ENCODE peak calls at places on chromosomes 13 and 19, in six cellular contexts. S is endothelial cell, E is NCI-H1092 treated with DMSO at 0.1 percent for 48 hours, O is mucosa of descending colon, W is HuH-7.5, V is uterus. C is an unnamed sample.

GRCh38 chr13:43965446-43965845 is 85.7 kb downstream of the LACC1 start:
- DNase-seq in E (no peak), W (no peak), V (no peak), O (no peak), S (no peak), C (no peak)

GRCh38 chr13:41427700-41428099 is 29.6 kb upstream of the RGCC start:
- DNase-seq in V (no peak), W (no peak), S (no peak), E (no peak), O (no peak), C (no peak)

GRCh38 chr13:55497486-55497885 is 1643.2 kb upstream of the PRR20A start:
- DNase-seq in O (no peak), S (no peak), V (no peak), W (no peak), E (no peak), C (no peak)

GRCh38 chr19:29478578-29479565 is 46.9 kb upstream of the VSTM2B start:
- DNase-seq in E (peak), V (no peak), S (peak), W (no peak), O (no peak), C (peak)

GRCh38 chr19:36421749-36422481 is 3.5 kb upstream of the ZFP82 start:
- DNase-seq in E (no peak), S (no peak), V (no peak), O (no peak), W (no peak), C (no peak)

GRCh38 chr13:79901336-79901735 is 420.4 kb downstream of the NDFIP2 start:
- DNase-seq in V (no peak), O (no peak), S (no peak), E (no peak), W (no peak), C (no peak)

GRCh38 chr19:49932731-49933131 is 3.4 kb upstream of the NUP62 start:
- DNase-seq in W (no peak), S (no peak), O (no peak), E (no peak), V (no peak), C (no peak)

GRCh38 chr13:91072511-91072910 is 275.0 kb upstream of the MIR17HG start:
- DNase-seq in E (no peak), V (no peak), S (no peak), O (no peak), W (no peak), C (no peak)

GRCh38 chr13:108036411-108036810 is 178.9 kb downstream of the LIG4 start:
- DNase-seq in O (no peak), E (no peak), W (no peak), S (no peak), V (no peak), C (no peak)

GRCh38 chr19:8585894-8586750 is 8.9 kb upstream of the MYO1F start:
- DNase-seq in O (peak), W (peak), E (no peak), V (no peak), S (peak), C (peak)

GRCh38 chr19:7013678-7014077 is 7.6 kb downstream of the MBD3L2B start:
- DNase-seq in E (no peak), V (no peak), S (no peak), W (no peak), O (no peak), C (no peak)

GRCh38 chr13:108915634-108916497 is 286.5 kb downstream of the MYO16 start:
- DNase-seq in O (peak), S (no peak), V (peak), E (peak), W (no peak), C (peak)

GRCh38 chr13:25190256-25190655 is 18.2 kb upstream of the AMER2 start:
- DNase-seq in O (no peak), S (no peak), W (no peak), E (no peak), V (no peak), C (no peak)

GRCh38 chr19:51621178-51621577 is 9.0 kb downstream of the SIGLEC5 start:
- DNase-seq in O (no peak), E (no peak), S (no peak), W (no peak), V (no peak), C (no peak)

GRCh38 chr19:46256855-46257254 is 27.3 kb downstream of the IGFL1 start:
- DNase-seq in W (no peak), E (no peak), S (no peak), O (no peak), V (no peak), C (no peak)